ENCODE peak calls at places on chromosomes 6 and 20, in four cellular contexts. A is ovary, K is adrenal gland, R is esophagus squamous epithelium. I is an unnamed sample.

GRCh38 chr6:107144014-107144413 is 28.7 kb upstream of the BEND3 start:
- DNase-seq in A (no peak), R (no peak), K (no peak), I (no peak)

GRCh38 chr6:135722679-135723078 is 128.8 kb upstream of the PDE7B start:
- DNase-seq in K (no peak), R (no peak), A (no peak), I (no peak)

GRCh38 chr20:24746351-24746685 is 202.8 kb upstream of the CST7 start:
- DNase-seq in K (no peak), A (no peak), R (no peak), I (peak)

GRCh38 chr6:170177383-170178265 is 113.3 kb downstream of the DLL1 start:
- DNase-seq in R (no peak), K (peak), A (no peak), I (peak)

GRCh38 chr6:2658788-2659187 is 91.9 kb downstream of the MYLK4 start:
- DNase-seq in A (no peak), K (no peak), R (no peak), I (no peak)

GRCh38 chr6:96812077-96812703 is 25.1 kb downstream of the GPR63 start:
- DNase-seq in R (no peak), K (no peak), A (no peak), I (no peak)

GRCh38 chr6:79711167-79711566 is 80.0 kb downstream of the SH3BGRL2 start:
- DNase-seq in K (no peak), A (no peak), R (no peak), I (no peak)

GRCh38 chr6:10269814-10270472 is 144.9 kb downstream of the TFAP2A start:
- DNase-seq in R (no peak), A (no peak), K (no peak), I (no peak)

GRCh38 chr20:17732907-17733521 is 33.2 kb downstream of the BANF2 start:
- DNase-seq in A (no peak), K (no peak), R (no peak), I (no peak)

GRCh38 chr6:24763578-24763977 is 11.2 kb upstream of the GMNN start:
- DNase-seq in A (no peak), R (no peak), K (no peak), I (no peak)

GRCh38 chr6:85135376-85136094 is 314.3 kb upstream of the NT5E start:
- DNase-seq in A (no peak), R (no peak), K (no peak), I (no peak)

GRCh38 chr6:42336431-42336830 is 115.3 kb downstream of the TRERF1 start:
- DNase-seq in R (no peak), K (no peak), A (no peak), I (no peak)

GRCh38 chr20:51492167-51493092 is 50.1 kb downstream of the NFATC2 start:
- DNase-seq in K (peak), R (no peak), A (peak), I (peak)

GRCh38 chr6:44216677-44217331 is at the start of gene MYMX:
- DNase-seq in K (no peak), A (no peak), R (no peak), I (no peak)

GRCh38 chr6:87794922-87795885 is 93.2 kb upstream of the AKIRIN2 start:
- DNase-seq in R (no peak), A (no peak), K (peak), I (no peak)

GRCh38 chr20:40945754-40946451 is 82.7 kb upstream of the TOP1 start:
- DNase-seq in R (no peak), K (peak), A (peak), I (peak)

GRCh38 chr6:106134087-106134770 is 48.1 kb downstream of the PRDM1 start:
- DNase-seq in K (no peak), R (no peak), A (no peak), I (no peak)

GRCh38 chr6:33777716-33778474 is 11.0 kb downstream of the LEMD2 start:
- DNase-seq in R (no peak), A (no peak), K (no peak), I (no peak)

GRCh38 chr6:113340371-113340770 is 516.8 kb upstream of the MARCKS start:
- DNase-seq in A (no peak), K (no peak), R (no peak), I (no peak)

GRCh38 chr20:45890077-45890996 is 671 bp downstream of the NEURL2 start:
- DNase-seq in A (peak), R (no peak), K (peak), I (peak)

GRCh38 chr20:33169176-33169794 is 1.3 kb downstream of the BPIFA2 start:
- DNase-seq in A (no peak), K (no peak), R (no peak), I (no peak)

GRCh38 chr20:32930181-32930580 is 71.5 kb downstream of the EFCAB8 start:
- DNase-seq in A (no peak), R (no peak), K (no peak), I (no peak)

GRCh38 chr6:12749531-12750379 is 33.2 kb downstream of the PHACTR1 start:
- DNase-seq in R (no peak), K (peak), A (no peak), I (no peak)

GRCh38 chr6:75932067-75932466 is 140.4 kb downstream of the IMPG1 start:
- DNase-seq in K (no peak), R (no peak), A (no peak), I (no peak)

GRCh38 chr20:63696311-63696627 is 183 bp upstream of the TNFRSF6B start:
- DNase-seq in R (no peak), K (peak), A (no peak), I (peak)
- TF ChIP-seq POLR2A in R (no peak), K (no peak), A (no peak), I (no peak)

DNA sequence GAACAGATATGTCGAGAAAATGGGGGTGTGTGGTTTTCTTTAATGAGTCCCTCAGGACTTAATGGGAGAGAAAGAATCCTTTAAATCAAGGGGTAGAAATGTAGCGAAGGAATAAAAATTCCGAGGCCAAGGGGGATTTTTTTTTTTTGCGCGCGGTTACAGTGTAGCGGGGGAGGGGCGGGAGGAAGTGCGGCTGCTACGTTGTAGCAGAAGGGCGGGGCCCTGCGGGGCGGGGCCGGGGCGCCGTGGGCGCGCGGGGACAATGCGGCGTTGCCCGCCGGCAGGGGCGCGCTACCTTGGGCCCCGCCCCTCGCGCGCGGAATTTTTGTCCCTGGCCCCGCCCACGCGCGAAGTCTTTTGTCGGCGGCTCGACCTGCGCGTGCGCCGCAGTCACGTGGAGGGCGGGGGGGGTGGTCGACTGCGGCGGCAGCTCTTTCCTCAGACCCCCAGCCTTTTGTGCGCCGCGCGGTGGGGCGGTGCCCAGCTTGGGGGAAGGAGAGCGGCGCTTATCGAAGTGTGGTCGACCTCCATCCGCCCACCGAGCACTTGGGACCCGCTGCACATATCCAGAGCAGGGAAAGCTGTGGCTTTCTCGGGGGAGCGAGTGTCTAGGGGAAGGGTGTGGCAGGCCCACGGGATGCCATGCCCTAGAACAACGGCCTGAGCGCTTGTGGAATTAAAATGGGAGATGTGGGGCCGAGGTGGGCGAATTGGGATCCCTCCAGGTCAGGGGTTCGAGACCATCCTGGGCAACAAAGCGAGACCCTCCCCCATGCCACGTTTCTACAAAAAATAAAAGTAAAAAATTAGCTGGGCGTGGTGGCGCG is 1.3 kb downstream of the TUBB start:
- DNase-seq in A (peak), K (peak), R (peak), I (peak)
- TF ChIP-seq POLR2A in A (no peak), K (peak), R (peak), I (no peak)

DNA sequence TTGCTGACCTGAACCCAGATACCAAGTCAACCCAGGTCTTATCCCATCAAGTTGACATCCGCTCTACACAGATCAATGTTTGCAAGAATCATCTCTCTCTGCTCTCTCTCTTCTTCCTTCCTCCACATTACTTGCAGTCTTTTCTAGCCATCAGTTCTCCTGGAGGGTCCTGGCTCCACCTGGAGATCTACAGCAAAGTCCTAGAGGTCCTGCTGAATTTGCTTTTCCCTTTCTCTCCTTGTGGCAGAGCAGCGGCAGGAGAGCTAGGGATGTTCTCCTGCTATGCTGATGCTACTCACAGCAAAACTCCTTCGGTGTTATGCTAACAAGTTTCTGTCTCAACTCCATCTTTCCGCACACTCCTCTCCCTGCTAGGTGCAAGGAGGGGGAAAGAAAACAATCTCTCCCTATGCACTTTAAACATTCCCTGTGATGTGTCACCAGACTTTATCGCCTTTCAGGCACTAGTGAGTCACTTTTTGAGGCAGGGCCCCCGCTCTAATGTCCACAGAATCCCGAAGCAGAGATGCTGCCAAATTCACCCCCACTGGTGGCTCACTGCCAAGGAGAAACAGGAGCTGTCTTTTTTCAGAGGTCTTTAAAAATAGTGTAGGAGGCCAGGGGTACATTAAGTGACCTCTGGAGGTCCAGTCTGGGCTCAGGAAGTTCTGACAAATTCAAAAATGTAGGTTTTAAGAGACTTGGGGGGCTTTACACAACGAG is 62.6 kb downstream of the FAM50B start:
- DNase-seq in A (peak), R (no peak), K (no peak), I (peak)
- TF ChIP-seq POLR2A in A (no peak), R (no peak), K (no peak), I (no peak)

GRCh38 chr6:11538799-11539468 is 1.4 kb downstream of the TMEM170B start:
- DNase-seq in A (no peak), K (no peak), R (no peak), I (no peak)

GRCh38 chr6:11535801-11536230 is 1.7 kb upstream of the TMEM170B start:
- DNase-seq in K (peak), A (peak), R (no peak), I (no peak)

GRCh38 chr6:11536795-11537194 is 754 bp upstream of the TMEM170B start:
- DNase-seq in R (no peak), A (peak), K (peak), I (peak)

GRCh38 chr6:11538049-11538798 is 675 bp downstream of the TMEM170B start:
- DNase-seq in A (peak), K (peak), R (no peak), I (peak)

GRCh38 chr6:11537229-11538048 is at the start of gene TMEM170B:
- DNase-seq in K (peak), A (peak), R (peak), I (peak)
- TF ChIP-seq POLR2A in K (peak), A (peak), R (peak), I (no peak)

DNA sequence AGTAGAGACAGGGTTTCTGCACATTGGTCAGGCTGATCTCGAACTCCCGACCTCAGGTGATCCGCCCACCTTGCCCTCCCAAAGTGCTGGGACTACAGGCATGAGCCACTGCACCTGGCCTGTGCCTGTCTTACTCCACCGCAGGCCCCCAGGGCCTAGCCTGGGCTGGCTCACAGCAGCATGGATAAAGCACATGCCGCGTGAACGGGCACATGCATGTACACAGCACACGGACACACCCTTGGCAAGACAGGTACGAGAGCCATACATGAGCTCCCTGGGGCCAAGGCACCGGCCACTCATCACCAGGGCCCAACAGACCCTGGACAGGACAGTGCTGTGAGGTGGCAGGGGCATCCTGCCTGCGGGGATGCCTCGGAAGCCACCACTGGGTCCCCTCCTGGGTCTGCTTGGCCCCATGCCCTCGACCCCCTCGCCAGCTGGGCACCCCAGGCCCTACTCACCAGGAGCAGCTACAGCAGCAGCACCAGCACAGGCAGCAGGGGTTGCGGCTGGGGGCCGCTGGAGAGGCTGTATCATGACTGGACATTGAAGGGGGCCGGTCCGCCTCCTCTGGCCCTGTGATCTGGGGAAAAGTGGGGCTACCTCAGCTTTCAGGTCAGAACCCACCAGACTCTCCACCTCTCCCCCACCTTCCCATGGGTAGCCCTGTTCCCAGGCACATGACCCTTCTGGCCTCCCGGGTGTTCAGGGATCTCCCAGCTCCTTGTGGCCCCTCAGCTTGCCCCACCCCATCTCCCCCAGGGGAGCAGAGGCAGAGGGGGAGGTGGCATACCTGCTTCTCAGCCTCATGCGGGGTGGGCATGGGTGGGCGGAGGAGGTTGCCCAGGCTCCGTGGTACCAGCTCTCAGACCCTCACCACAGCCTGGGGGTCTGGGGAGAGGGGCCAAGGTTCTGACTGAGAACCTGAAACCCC is 3.0 kb downstream of the RGS19 start:
- DNase-seq in A (no peak), R (no peak), K (no peak), I (peak)
- TF ChIP-seq POLR2A in A (no peak), R (no peak), K (no peak), I (no peak)

GRCh38 chr20:49280463-49281058 is 2.7 kb upstream of the ZNFX1 start:
- DNase-seq in K (no peak), A (no peak), R (no peak), I (no peak)

GRCh38 chr20:49281913-49282467 is 4.1 kb upstream of the ZNFX1 start:
- DNase-seq in R (no peak), A (no peak), K (no peak), I (no peak)

GRCh38 chr20:49282584-49283171 is 4.8 kb upstream of the ZNFX1 start:
- DNase-seq in K (no peak), A (no peak), R (no peak), I (no peak)

GRCh38 chr20:49279677-49280462 is 2.0 kb upstream of the ZNFX1 start:
- DNase-seq in A (no peak), R (no peak), K (no peak), I (no peak)

DNA sequence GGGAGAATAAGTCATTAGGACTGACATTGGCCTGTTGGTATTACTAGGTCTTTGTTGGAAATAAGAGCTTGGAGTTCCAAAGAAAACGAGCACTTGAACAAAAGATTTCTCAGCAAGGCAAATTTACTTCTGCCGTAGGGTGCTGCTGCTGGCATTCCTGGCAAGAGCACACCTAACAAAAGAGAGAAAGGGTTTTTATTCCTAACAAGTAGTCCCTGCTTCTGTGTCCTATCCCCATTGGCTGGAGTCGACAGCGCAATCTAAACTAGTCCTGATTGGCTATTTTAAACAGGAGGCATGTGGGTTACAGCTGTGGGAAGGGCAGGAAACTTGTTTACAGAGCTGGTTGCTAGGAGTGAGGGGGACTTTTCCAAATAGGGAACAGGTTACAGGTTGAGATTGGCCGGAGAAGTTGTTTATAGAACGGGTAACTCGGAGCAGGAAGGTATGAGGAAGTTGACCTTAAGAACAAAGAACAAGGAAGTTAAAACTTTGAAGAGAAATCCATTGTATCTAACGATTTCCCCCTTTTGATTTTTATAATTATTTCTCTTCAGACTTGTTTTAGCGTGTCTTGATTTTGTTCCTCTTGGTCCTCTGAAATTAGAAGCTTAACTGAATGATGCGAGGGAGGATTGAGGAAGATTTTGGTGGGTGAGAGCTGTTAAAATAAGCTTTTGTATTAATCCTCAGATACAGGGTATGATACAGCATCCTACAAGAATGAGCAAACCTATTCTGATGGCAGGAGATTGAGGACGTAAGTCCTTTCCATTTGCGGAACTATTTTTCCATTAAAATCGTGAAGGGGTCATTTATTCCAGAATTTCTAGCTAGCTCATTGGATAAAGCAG is 3.4 kb upstream of the ZNFX1 start:
- DNase-seq in A (no peak), K (no peak), R (no peak), I (no peak)
- TF ChIP-seq POLR2A in A (no peak), K (no peak), R (no peak), I (no peak)

GRCh38 chr6:30907758-30908591 is at the start of gene GTF2H4:
- DNase-seq in R (peak), K (peak), A (peak), I (peak)
- TF ChIP-seq POLR2A in R (no peak), K (peak), A (peak), I (no peak)

DNA sequence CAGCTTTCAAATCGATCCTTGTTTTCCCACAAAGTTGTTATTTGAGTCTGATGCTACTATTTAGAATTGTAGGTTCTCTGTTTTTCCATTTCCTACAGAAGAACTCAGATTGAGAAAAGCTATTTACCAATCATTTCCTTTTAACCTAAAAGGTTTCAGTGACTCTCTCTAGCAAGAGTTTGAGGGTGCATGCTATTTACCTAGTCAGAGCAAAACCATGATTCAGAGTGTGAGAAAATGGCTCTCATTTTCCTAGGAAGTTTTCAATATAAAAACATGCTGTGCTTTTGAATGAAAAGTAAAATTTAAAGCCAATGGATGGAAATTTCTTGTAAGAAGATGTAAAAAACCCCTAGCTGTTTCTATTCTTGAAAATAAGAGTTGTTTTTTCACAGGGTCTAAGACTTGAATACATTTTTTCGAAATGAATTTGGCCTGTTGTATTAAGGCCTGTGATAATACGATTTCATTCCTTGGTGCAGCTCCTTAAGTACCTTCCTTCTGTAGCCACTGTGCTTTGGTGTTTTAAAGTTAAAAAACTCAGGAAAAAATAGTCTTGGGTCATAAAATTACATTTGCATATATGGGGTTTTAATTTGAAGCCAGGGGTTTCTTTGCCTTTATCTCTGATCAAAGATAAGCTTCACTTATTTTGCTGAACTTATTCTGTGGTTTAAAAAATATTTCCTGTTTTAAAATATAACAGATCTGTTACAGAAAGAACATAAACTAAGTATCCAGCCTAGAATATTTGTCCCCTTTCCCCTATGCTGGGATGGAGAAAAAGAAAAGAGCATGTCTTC is 18.0 kb upstream of the RSPH3 start:
- DNase-seq in A (no peak), K (no peak), R (no peak), I (no peak)
- TF ChIP-seq POLR2A in A (no peak), K (no peak), R (no peak), I (no peak)

DNA sequence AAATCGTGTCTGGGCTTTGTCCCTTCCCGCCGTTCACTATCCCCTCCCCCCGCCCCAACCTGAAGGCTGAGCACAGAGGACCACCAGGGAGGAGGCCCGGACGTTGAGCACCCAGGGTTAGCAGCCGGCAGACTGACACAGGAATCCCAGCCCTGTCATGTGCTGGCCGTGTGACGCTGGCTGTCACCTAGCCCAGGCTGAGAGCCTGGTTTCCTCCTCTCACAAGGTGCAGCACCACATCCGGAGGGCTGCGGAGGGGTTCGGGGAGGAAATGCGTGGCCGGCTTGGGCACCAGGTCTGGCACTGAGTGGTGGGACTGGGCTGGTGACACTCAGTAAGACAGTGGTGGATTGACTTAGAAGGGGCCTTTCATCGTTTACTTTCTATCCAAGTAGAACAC is 4.6 kb upstream of the LSM14B start:
- DNase-seq in R (no peak), K (no peak), A (no peak), I (peak)
- TF ChIP-seq POLR2A in R (no peak), K (no peak), A (no peak), I (no peak)

GRCh38 chr6:148342146-148343027 is at the start of gene SASH1:
- DNase-seq in A (peak), R (no peak), K (peak), I (peak)
- TF ChIP-seq POLR2A in A (peak), R (peak), K (no peak), I (no peak)

I was measured in spleen.